ENCODE peak calls at places on chromosomes 13 and 19, in eight cellular contexts. I is tibial nerve; A is neural progenitor cell; L is dorsolateral prefrontal cortex; V is tibial artery; R is fibroblast of lung; T is ovary; Z is CD8-positive, alpha-beta T cell. M is an unnamed sample.

GRCh38 chr19:18895828-18896341 is at the start of gene CERS1:
- DNase-seq in R (no peak), I (no peak), Z (no peak), T (no peak), L (peak), V (no peak), A (peak), M (no peak)

GRCh38 chr19:49422407-49423277 is 599 bp downstream of the PTH2 start:
- DNase-seq in T (no peak), Z (no peak), L (peak), R (peak), I (no peak), V (no peak), A (peak), M (no peak)

GRCh38 chr19:4449022-4449825 is 8.4 kb downstream of the UBXN6 start:
- DNase-seq in I (no peak), V (peak), L (peak), T (peak), Z (no peak), R (peak), A (no peak), M (no peak)

GRCh38 chr19:6103894-6104293 is 6.4 kb downstream of the RFX2 start:
- DNase-seq in T (no peak), L (no peak), V (no peak), R (no peak), Z (no peak), A (no peak), I (no peak), M (no peak)

GRCh38 chr13:46858163-46858562 is 38.7 kb downstream of the HTR2A start:
- DNase-seq in L (no peak), R (no peak), Z (no peak), I (no peak), V (no peak), A (no peak), T (no peak), M (no peak)

GRCh38 chr13:112955271-112955937 is 13.6 kb upstream of the MCF2L start:
- DNase-seq in V (peak), Z (no peak), R (no peak), T (no peak), A (no peak), I (no peak), L (no peak), M (no peak)

GRCh38 chr19:48870048-48870447 is 1.6 kb upstream of the PLEKHA4 start:
- DNase-seq in T (no peak), Z (no peak), R (no peak), L (no peak), V (no peak), A (no peak), I (no peak), M (no peak)

GRCh38 chr19:4071610-4072009 is 4.9 kb upstream of the ZBTB7A start:
- DNase-seq in T (no peak), Z (no peak), V (no peak), A (no peak), I (no peak), R (no peak), L (no peak), M (no peak)

GRCh38 chr13:74641586-74641985 is 507.4 kb upstream of the KLF12 start:
- DNase-seq in T (no peak), A (no peak), I (no peak), R (peak), Z (no peak), V (no peak), L (no peak), M (peak)

GRCh38 chr19:5130371-5131030 is 161.6 kb downstream of the KDM4B start:
- DNase-seq in I (no peak), T (no peak), V (no peak), L (no peak), A (no peak), Z (peak), R (no peak), M (no peak)

GRCh38 chr13:84651288-84651687 is 769.0 kb upstream of the SLITRK1 start:
- DNase-seq in Z (no peak), L (no peak), V (no peak), R (peak), T (no peak), A (no peak), I (no peak), M (no peak)

GRCh38 chr13:28100149-28101121 is at the start of gene FLT3:
- DNase-seq in V (no peak), A (peak), R (peak), I (no peak), L (peak), Z (no peak), T (no peak), M (peak)

GRCh38 chr19:53553865-53554791 is 16.2 kb downstream of the ZNF331 start:
- DNase-seq in A (no peak), L (peak), Z (peak), T (peak), I (peak), R (peak), V (peak), M (peak)

GRCh38 chr13:98707309-98707999 is 45.0 kb downstream of the SLC15A1 start:
- DNase-seq in I (no peak), V (no peak), Z (no peak), L (no peak), A (no peak), T (no peak), R (no peak), M (no peak)

GRCh38 chr19:44663996-44664395 is 7.3 kb upstream of the CEACAM19 start:
- DNase-seq in T (no peak), I (no peak), Z (no peak), L (no peak), R (no peak), V (no peak), A (no peak), M (no peak)

GRCh38 chr19:8107301-8107903 is 42.0 kb downstream of the FBN3 start:
- DNase-seq in V (no peak), Z (no peak), I (no peak), L (no peak), T (no peak), A (no peak), R (no peak), M (no peak)

GRCh38 chr13:25752957-25753540 is 298.8 kb downstream of the SHISA2 start:
- DNase-seq in A (no peak), V (peak), I (peak), T (peak), Z (no peak), R (peak), L (no peak), M (peak)

GRCh38 chr19:49690073-49690655 is 752 bp upstream of the CPT1C start:
- DNase-seq in A (peak), V (no peak), I (no peak), L (no peak), T (no peak), R (no peak), Z (no peak), M (no peak)

GRCh38 chr19:10173527-10173926 is 21.2 kb downstream of the DNMT1 start:
- DNase-seq in V (no peak), Z (no peak), I (no peak), R (peak), L (no peak), T (no peak), A (no peak), M (no peak)

GRCh38 chr19:17483605-17484002 is 13.3 kb downstream of the SLC27A1 start:
- DNase-seq in R (no peak), I (no peak), V (no peak), Z (no peak), L (no peak), A (no peak), T (no peak), M (no peak)

GRCh38 chr19:19321143-19321577 is 531 bp downstream of the MAU2 start:
- DNase-seq in L (no peak), I (no peak), R (peak), A (peak), T (no peak), Z (no peak), V (no peak), M (no peak)

GRCh38 chr13:37701972-37702371 is 103.4 kb upstream of the POSTN start:
- DNase-seq in A (no peak), R (peak), Z (no peak), T (no peak), V (peak), I (peak), L (no peak), M (no peak)

GRCh38 chr13:50990540-50991506 is 81.2 kb downstream of the RNASEH2B start:
- DNase-seq in L (peak), R (peak), V (no peak), A (peak), T (peak), Z (no peak), I (peak), M (peak)

GRCh38 chr19:5090780-5091575 is 122.1 kb downstream of the KDM4B start:
- DNase-seq in T (peak), V (peak), I (peak), Z (no peak), A (peak), R (peak), L (no peak), M (peak)

GRCh38 chr19:35395762-35396199 is 24.9 kb downstream of the GPR42 start:
- DNase-seq in T (peak), I (no peak), Z (no peak), R (no peak), A (peak), L (no peak), V (no peak), M (no peak)

GRCh38 chr13:48849515-48849914 is 126.2 kb upstream of the FNDC3A start:
- DNase-seq in A (no peak), I (no peak), R (no peak), T (no peak), V (no peak), L (no peak), Z (no peak), M (no peak)

GRCh38 chr19:49101160-49101559 is 13.0 kb upstream of the LIN7B start:
- DNase-seq in Z (no peak), V (no peak), I (no peak), R (no peak), L (no peak), T (no peak), A (no peak), M (no peak)

GRCh38 chr19:55258476-55258827 is 365 bp downstream of the PPP6R1 start:
- DNase-seq in Z (peak), V (no peak), R (no peak), A (peak), I (no peak), T (no peak), L (no peak), M (peak)

GRCh38 chr19:34734601-34735103 is 609 bp downstream of the ZNF181 start:
- DNase-seq in Z (no peak), I (no peak), T (no peak), R (no peak), L (no peak), A (peak), V (no peak), M (no peak)

GRCh38 chr19:15105044-15105443 is 2.2 kb upstream of the SYDE1 start:
- DNase-seq in Z (no peak), R (no peak), V (no peak), A (no peak), L (no peak), T (no peak), I (no peak), M (no peak)

GRCh38 chr19:33678796-33679195 is 57.0 kb downstream of the CHST8 start:
- DNase-seq in R (no peak), Z (no peak), T (no peak), V (no peak), L (peak), I (no peak), A (no peak), M (no peak)

GRCh38 chr19:13051581-13052165 is 51.0 kb downstream of the LYL1 start:
- DNase-seq in Z (no peak), I (peak), R (peak), T (peak), L (peak), V (peak), A (peak), M (peak)

GRCh38 chr13:56351041-56351440 is 789.7 kb upstream of the PRR20A start:
- DNase-seq in L (no peak), A (peak), R (no peak), T (no peak), I (no peak), V (no peak), Z (no peak), M (no peak)

GRCh38 chr13:83884141-83884540 is 1.9 kb upstream of the SLITRK1 start:
- DNase-seq in Z (no peak), A (no peak), V (no peak), T (no peak), L (no peak), R (no peak), I (no peak), M (no peak)

GRCh38 chr19:17834350-17835181 is 13.2 kb downstream of the JAK3 start:
- DNase-seq in L (no peak), I (no peak), A (peak), T (no peak), Z (no peak), R (no peak), V (no peak), M (no peak)

GRCh38 chr13:99014391-99014988 is 36.6 kb upstream of the DOCK9 start:
- DNase-seq in L (peak), I (no peak), V (no peak), R (no peak), T (no peak), Z (no peak), A (no peak), M (no peak)

GRCh38 chr13:38308736-38309135 is 40.9 kb upstream of the UFM1 start:
- DNase-seq in R (peak), T (no peak), I (no peak), V (no peak), A (no peak), Z (no peak), L (no peak), M (no peak)

GRCh38 chr19:16957151-16957662 is 68.4 kb downstream of the F2RL3 start:
- DNase-seq in R (no peak), V (no peak), Z (no peak), L (no peak), T (no peak), A (no peak), I (peak), M (no peak)

GRCh38 chr19:51777570-51778460 is 16.8 kb downstream of the FPR2 start:
- DNase-seq in L (peak), Z (peak), T (peak), V (peak), I (peak), R (peak), A (peak), M (peak)
- H3K27ac ChIP-seq in L (no peak), Z (no peak), T (no peak), V (no peak), I (no peak), R (no peak), A (no peak), M (no peak)

GRCh38 chr19:46350029-46350757 is 3.3 kb downstream of the PPP5C start:
- DNase-seq in A (no peak), I (no peak), T (no peak), V (no peak), R (no peak), Z (no peak), L (no peak), M (peak)
- H3K27ac ChIP-seq in A (no peak), I (peak), T (peak), V (peak), R (peak), Z (peak), L (no peak), M (peak)

DNA sequence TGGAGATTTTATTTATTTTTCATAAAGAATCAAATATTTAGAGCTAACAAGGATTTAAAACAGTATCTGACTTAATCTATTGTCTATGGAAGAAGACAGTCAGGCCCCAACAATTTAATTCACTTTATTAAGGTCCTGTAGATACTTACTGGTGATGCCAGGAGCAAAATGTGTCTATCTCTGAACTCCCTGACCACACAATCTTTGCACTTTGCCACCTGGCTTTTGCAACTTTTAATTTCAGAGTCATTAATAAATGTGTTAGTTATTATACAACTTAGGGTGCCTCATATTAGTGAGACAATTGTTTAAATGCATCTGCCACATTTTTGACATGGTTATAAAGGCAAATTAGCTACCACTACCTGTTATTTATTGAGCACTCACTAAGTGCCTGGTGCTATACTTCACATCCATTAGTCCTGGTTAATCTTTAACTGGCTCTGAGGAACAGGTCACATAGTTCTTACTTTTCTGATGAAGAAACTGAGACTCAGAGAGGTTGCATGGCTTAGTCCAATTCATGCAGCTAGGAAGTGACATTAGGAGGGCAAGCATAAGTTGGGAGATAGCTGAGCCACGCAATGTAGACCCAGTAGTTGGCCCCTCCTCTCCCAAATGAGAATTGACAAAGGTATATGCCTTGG is 297.9 kb downstream of the DCT start:
- DNase-seq in R (no peak), Z (no peak), I (no peak), A (no peak), T (no peak), L (no peak), V (no peak), M (no peak)
- H3K27ac ChIP-seq in R (no peak), Z (no peak), I (no peak), A (no peak), T (no peak), L (no peak), V (no peak), M (no peak)

DNA sequence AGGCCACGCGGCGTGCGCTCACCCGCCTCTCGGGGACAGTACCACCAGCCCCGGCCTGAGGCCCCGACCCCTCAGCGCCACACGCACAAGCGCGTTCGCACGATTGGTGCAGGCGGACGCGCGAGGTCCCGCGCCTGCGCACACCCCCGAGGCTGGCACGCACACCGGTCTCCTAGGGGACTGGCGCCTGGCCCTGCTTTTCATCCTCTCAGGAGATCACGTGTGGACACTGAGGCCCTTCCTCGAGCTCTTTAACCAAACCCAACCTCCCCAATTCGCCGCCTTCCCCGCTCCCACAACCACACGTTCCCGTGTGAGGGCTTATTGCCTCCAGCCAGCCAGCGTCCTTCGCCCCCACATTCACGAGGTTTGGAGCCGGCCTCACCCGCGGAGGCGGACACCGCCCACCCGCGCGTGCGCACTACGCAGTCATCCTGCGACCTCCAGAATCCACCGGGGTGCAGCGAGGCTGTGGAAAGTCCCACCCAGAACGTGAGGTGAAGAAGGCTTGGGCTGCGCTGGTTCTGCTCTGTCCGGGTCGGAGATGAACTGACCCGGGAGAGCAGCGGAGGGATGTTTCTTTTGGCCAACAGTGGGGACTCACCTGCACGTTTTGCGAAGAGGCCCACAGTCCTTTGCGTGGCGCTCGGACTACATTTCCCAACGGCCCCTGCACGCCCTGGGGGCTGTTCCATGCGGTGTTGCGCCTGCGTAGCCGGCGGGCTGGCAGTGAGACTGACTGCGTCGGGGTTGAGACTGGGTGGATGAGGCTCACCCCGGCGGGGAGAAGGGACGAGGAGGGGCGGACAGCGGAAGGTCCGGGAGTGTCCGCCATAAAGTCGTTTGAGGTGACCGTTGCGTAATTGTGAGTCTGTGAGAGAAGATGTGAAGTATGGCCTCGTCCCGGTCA is 539 bp upstream of the ZNF667 start:
- DNase-seq in V (peak), I (peak), A (peak), Z (peak), L (peak), T (peak), R (peak), M (peak)
- H3K27ac ChIP-seq in V (peak), I (peak), A (peak), Z (peak), L (peak), T (peak), R (peak), M (peak)

DNA sequence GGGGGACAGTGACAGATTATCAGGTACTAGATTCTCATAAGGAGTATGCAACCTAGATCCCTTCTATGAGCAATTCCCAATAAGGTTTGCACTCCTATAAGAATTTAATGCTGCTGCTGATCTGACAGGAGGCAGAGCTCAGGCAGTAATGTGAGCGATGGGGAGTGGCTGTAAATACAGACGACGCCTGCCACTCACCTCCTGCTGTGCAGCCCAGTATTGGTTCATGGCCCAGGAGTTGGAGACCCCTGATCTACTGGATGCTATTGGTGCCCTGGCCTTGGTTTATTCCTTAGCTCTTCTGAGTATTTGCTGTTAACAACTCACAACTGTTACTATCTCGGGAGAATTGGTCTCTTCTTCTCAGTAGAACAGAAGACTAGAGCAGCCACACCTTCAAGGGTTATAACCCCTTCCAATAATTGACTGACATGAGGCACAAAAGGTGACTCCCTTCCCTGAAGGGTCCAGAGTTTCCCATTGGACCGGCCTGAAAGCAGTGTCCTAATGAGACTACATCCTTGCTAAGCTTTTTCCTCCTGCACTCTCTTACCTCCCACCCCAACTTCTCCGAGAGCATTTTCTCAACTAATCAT is 35.0 kb upstream of the RBM26 start:
- DNase-seq in R (no peak), Z (no peak), T (no peak), I (no peak), A (no peak), L (no peak), V (no peak), M (no peak)
- H3K27ac ChIP-seq in R (no peak), Z (no peak), T (no peak), I (no peak), A (no peak), L (no peak), V (no peak), M (no peak)

DNA sequence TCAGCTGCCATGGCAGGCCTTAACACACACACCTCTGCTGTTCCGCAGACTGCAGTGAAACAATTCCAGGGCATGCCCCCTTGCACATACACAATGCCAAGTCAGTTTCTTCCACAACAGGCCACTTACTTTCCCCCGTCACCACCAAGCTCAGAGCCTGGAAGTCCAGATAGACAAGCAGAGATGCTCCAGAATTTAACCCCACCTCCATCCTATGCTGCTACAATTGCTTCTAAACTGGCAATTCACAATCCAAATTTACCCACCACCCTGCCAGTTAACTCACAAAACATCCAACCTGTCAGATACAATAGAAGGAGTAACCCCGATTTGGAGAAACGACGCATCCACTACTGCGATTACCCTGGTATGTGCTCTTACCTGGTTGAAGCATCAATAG is 3.6 kb downstream of the KLF5 start:
- DNase-seq in T (no peak), I (no peak), L (no peak), A (peak), Z (no peak), V (no peak), R (no peak), M (no peak)
- H3K27ac ChIP-seq in T (no peak), I (peak), L (no peak), A (no peak), Z (no peak), V (no peak), R (no peak), M (peak)

M was measured in thyroid gland.